ENCODE peak calls at places on chromosomes 11 and 22, in five cellular contexts. X, Q, K, Z and M are unnamed samples.

GRCh38 chr11:64725601-64726139 is 2.7 kb upstream of the NRXN2 start:
- DNase-seq in K (no peak), X (no peak), Q (no peak), Z (no peak), M (peak)

GRCh38 chr11:130190371-130190881 is 30.8 kb downstream of the ST14 start:
- DNase-seq in Z (no peak), K (no peak), X (no peak), Q (no peak), M (no peak)

GRCh38 chr22:20211997-20212753 is 55.9 kb downstream of the RTN4R start:
- DNase-seq in Z (peak), X (no peak), K (no peak), Q (no peak), M (no peak)

GRCh38 chr11:69088676-69089146 is 40.0 kb downstream of the TPCN2 start:
- DNase-seq in X (peak), Z (peak), Q (peak), K (peak), M (peak)

GRCh38 chr11:113681711-113682410 is 24.2 kb downstream of the TMPRSS5 start:
- DNase-seq in K (no peak), Q (peak), X (no peak), Z (no peak), M (no peak)

GRCh38 chr11:130636672-130637463 is 188.4 kb downstream of the ADAMTS15 start:
- DNase-seq in K (peak), Z (no peak), X (no peak), Q (peak), M (no peak)

GRCh38 chr11:61975638-61976419 is 8.4 kb upstream of the FTH1 start:
- DNase-seq in Z (no peak), X (no peak), K (no peak), Q (no peak), M (no peak)

GRCh38 chr11:72786305-72787261 is 7.3 kb downstream of the STARD10 start:
- DNase-seq in Z (no peak), X (no peak), Q (peak), K (no peak), M (no peak)

GRCh38 chr11:105371311-105371710 is 231.7 kb upstream of the CARD18 start:
- DNase-seq in K (no peak), X (no peak), Z (no peak), Q (no peak), M (no peak)

GRCh38 chr11:46718155-46719019 is 626 bp upstream of the F2 start:
- DNase-seq in K (no peak), Z (no peak), Q (no peak), X (no peak), M (no peak)

GRCh38 chr11:113730887-113731726 is 25.0 kb upstream of the TMPRSS5 start:
- DNase-seq in K (peak), Q (peak), Z (no peak), X (no peak), M (no peak)

GRCh38 chr22:33908201-33909074 is 11.8 kb downstream of the LARGE1 start:
- DNase-seq in K (no peak), Q (no peak), X (no peak), Z (no peak), M (no peak)

GRCh38 chr11:10878408-10879214 is 20.8 kb upstream of the ZBED5 start:
- DNase-seq in Z (no peak), Q (no peak), K (peak), X (peak), M (peak)

GRCh38 chr11:66347425-66348276 is at the start of gene B4GAT1:
- DNase-seq in K (peak), Z (peak), Q (peak), X (no peak), M (peak)

GRCh38 chr11:72228229-72228843 is 3.8 kb downstream of the INPPL1 start:
- DNase-seq in Q (no peak), Z (no peak), K (no peak), X (no peak), M (no peak)

GRCh38 chr11:67400942-67401494 is 640 bp downstream of the PPP1CA start:
- DNase-seq in Z (no peak), Q (no peak), K (no peak), X (no peak), M (no peak)

GRCh38 chr22:47047321-47048122 is 285.1 kb downstream of the TBC1D22A start:
- DNase-seq in K (no peak), X (no peak), Z (no peak), Q (no peak), M (no peak)

GRCh38 chr11:4455439-4455838 is 6.3 kb downstream of the OR52K2 start:
- DNase-seq in Q (no peak), X (peak), Z (no peak), K (no peak), M (no peak)

GRCh38 chr22:19291218-19291579 is 320 bp downstream of the CLTCL1 start:
- DNase-seq in Q (peak), K (peak), Z (no peak), X (no peak), M (no peak)

GRCh38 chr22:46119093-46119728 is 31.1 kb upstream of the PPARA start:
- DNase-seq in K (no peak), X (no peak), Z (no peak), Q (no peak), M (no peak)

GRCh38 chr11:17766590-17766989 is 32.0 kb downstream of the KCNC1 start:
- DNase-seq in K (no peak), Q (no peak), Z (no peak), X (no peak), M (no peak)

GRCh38 chr11:90252053-90252452 is 29.2 kb upstream of the CHORDC1 start:
- DNase-seq in Q (no peak), Z (no peak), X (no peak), K (no peak), M (no peak)

GRCh38 chr22:27063381-27063780 is 406.0 kb downstream of the MIAT start:
- DNase-seq in X (no peak), K (no peak), Q (no peak), Z (no peak), M (no peak)

GRCh38 chr11:36596880-36597279 is 1.2 kb downstream of the RAG2 start:
- DNase-seq in X (no peak), Z (no peak), K (no peak), Q (no peak), M (no peak)

GRCh38 chr11:112298535-112298934 is 37.9 kb upstream of the PLET1 start:
- DNase-seq in Z (no peak), X (no peak), K (no peak), Q (no peak), M (no peak)

GRCh38 chr11:20084921-20085814 is 75.1 kb downstream of the DBX1 start:
- DNase-seq in Q (no peak), K (no peak), X (no peak), Z (no peak), M (no peak)

GRCh38 chr11:16572946-16573345 is 165.5 kb upstream of the C11orf58 start:
- DNase-seq in K (no peak), Q (no peak), Z (no peak), X (no peak), M (no peak)

GRCh38 chr11:125257185-125257584 is 92.6 kb downstream of the PKNOX2 start:
- DNase-seq in Q (no peak), X (no peak), Z (no peak), K (no peak), M (no peak)
- TF ChIP-seq CTCF in Q (peak), X (no peak), Z (peak), K (peak), M (no peak)

DNA sequence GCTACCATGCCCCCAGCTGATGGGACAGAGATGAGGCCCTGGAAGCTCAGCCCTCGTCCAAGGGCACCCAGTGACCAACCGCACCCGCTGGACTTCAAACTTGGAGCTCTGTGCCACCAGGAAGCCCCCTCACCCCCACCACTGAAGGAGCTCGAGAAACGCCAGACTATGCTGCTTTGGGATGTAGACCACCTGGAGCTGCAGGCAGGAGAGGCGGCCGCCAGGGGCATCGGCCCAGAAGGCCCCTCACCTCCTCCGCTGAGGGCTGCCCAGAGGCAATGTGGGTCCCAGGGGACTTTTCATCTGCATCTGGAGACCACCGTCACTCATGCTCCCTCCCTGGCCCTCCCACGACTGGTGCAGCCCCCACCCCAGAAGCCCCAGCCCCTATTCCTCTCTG is 28.3 kb downstream of the CDKN1C start:
- DNase-seq in X (no peak), Q (no peak), K (no peak), Z (no peak), M (no peak)
- TF ChIP-seq CTCF in X (no peak), Q (no peak), K (no peak), Z (no peak), M (no peak)

DNA sequence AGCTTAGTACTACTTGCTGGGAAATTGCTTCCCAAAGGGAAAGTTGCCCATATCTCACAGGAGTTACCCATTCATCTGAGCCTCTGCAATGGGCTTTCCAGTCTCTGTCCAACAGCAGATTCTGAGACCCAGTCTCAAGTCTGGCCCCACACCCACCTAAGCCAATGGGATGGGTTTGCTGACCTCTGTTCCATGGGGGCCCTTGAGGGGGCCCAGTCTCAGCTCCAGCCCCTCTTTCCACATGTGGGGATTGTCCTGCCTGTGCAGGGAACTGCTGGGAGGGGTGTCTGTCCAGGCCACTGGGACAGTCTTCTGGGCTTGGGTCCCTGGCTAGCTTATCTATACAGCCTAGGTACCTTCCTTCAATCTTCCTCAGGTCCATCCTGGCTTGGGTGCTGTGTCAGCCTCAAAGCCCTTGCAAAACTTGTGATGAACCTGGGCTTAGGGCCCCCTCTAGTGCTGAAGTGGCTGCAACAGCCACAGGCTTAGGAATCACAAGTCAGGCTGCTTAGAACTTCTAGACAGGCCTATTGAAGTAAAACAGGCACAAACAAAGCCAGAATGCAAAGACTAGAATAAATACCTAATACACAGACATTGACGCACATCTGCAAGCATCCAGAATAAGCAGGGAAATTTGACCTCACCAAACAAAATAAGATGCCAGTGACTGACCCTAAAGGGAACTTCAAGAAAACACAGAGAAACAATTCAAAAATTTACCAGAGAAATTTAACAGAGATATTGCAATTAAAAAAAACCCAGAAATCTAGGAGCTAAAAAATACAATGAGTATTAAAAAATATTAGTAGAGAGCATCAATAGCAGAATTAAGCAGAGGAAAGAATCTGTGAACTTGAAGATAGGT is 11.7 kb upstream of the PATL1 start:
- DNase-seq in X (no peak), Z (no peak), Q (peak), K (peak), M (peak)
- TF ChIP-seq CTCF in X (peak), Z (peak), Q (peak), K (peak), M (peak)

GRCh38 chr11:59208956-59209355 is 3.8 kb downstream of the MPEG1 start:
- DNase-seq in Z (no peak), X (no peak), K (peak), Q (no peak), M (no peak)

GRCh38 chr11:59204736-59205135 is 8.0 kb downstream of the MPEG1 start:
- DNase-seq in X (no peak), Q (no peak), Z (no peak), K (no peak), M (no peak)

GRCh38 chr11:59207988-59208432 is 4.7 kb downstream of the MPEG1 start:
- DNase-seq in Z (no peak), K (peak), Q (peak), X (no peak), M (peak)

GRCh38 chr11:59205664-59206063 is 7.1 kb downstream of the MPEG1 start:
- DNase-seq in X (no peak), Q (no peak), K (no peak), Z (no peak), M (no peak)

GRCh38 chr11:59206635-59207034 is 6.1 kb downstream of the MPEG1 start:
- DNase-seq in X (no peak), K (peak), Q (peak), Z (no peak), M (no peak)
- TF ChIP-seq CTCF in X (peak), K (peak), Q (peak), Z (peak), M (peak)

DNA sequence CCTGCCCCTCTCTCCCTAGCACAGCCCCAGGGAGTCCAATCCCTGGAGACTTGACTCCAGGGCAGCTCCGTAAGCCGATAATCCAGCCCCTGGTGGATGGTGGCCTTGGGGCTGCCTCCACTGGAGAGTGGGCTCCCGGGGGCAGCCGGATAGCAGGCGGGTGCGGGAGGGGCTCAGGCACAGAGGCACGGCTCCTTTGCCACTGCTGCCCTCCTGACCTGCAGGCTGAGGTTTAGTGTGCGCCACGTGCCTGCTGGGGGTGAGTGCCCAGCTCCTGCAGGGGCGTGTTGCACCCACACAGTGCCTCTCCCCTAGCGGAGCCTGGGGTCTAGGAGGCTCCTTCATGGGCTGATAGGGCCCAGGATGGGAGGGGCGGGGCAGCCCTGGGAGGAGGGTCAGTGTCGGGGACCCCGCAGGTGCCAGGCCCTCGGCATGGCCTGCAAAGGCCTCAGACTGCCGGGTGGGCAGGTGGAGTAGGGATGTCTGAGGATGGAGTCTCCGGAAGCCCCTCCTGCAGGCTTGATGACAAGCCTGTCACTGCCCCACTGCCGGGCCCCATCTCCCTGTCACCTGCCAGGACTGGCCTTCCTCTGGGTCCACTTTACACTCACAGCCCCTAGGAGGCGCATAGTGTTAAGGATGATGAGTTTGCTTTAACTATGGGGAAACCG is 5.6 kb downstream of the DUSP8 start:
- DNase-seq in Q (no peak), Z (no peak), X (no peak), K (no peak), M (no peak)
- TF ChIP-seq CTCF in Q (no peak), Z (no peak), X (peak), K (peak), M (no peak)

GRCh38 chr11:3202305-3202704 is 16.3 kb downstream of the MRGPRG start:
- DNase-seq in Q (no peak), X (no peak), K (no peak), Z (no peak), M (no peak)

GRCh38 chr11:3204141-3205015 is 14.2 kb downstream of the MRGPRG start:
- DNase-seq in Q (no peak), X (no peak), K (no peak), Z (no peak), M (no peak)

GRCh38 chr11:3201677-3202181 is 16.9 kb downstream of the MRGPRG start:
- DNase-seq in Z (no peak), Q (no peak), K (no peak), X (no peak), M (no peak)

GRCh38 chr11:3202759-3203158 is 15.9 kb downstream of the MRGPRG start:
- DNase-seq in X (no peak), Z (no peak), K (no peak), Q (no peak), M (no peak)

DNA sequence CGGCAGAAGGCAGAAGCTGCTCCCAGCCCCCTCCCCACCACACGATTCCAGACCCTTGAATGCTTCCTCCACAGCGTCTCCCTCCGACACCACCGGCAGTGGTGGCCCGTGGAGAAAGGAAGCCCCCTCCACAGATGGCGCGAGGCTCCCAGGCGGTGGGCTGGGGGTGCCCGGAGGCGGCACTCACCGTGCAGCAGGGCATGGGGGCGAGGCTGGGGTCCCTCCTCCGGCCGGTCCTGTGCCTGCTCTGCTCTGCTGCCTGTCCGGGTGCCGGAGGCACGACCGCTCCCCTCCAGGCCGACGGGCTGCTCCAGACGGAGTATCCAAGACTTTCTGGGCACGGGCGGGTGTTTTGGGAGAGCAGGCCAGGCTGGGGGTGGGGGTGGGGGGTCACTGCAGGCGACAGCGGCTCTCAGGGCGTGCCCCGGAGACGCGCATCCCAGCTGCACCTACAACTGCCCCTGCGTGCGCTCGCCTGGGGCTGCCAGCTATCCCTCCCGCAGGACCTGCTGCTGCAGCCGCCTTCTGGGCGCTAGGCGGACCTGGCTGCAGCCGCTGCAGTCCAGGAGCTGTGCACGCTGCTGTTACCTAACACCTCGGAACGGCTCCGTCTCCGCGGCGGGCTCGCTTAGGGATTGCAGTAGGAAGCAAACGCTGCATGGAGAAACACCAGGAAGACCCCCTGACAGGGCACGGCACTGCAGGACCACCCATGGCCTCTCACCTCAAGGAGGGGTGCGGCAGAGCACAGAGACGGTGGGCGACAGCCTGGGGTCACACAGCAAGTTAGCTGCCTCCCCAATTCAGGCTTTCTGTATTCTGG is 15.2 kb downstream of the MRGPRG start:
- DNase-seq in Z (no peak), K (no peak), X (no peak), Q (no peak), M (no peak)
- TF ChIP-seq CTCF in Z (no peak), K (no peak), X (no peak), Q (no peak), M (no peak)

GRCh38 chr11:22930816-22931594 is 70.7 kb upstream of the CCDC179 start:
- DNase-seq in Q (no peak), Z (no peak), K (peak), X (no peak), M (no peak)

GRCh38 chr11:22926341-22926740 is 66.1 kb upstream of the CCDC179 start:
- DNase-seq in K (no peak), X (no peak), Z (no peak), Q (no peak), M (no peak)

GRCh38 chr11:22927793-22928192 is 67.5 kb upstream of the CCDC179 start:
- DNase-seq in X (no peak), K (no peak), Z (no peak), Q (no peak), M (no peak)

GRCh38 chr11:22923561-22923960 is 63.3 kb upstream of the CCDC179 start:
- DNase-seq in X (no peak), Z (no peak), Q (no peak), K (no peak), M (no peak)

GRCh38 chr11:22928207-22928917 is 68.1 kb upstream of the CCDC179 start:
- DNase-seq in X (no peak), Z (no peak), K (no peak), Q (no peak), M (no peak)
- TF ChIP-seq CTCF in X (no peak), Z (no peak), K (peak), Q (no peak), M (no peak)